ENCODE peak calls at places on chromosomes 5 and 9, in four cellular contexts. I is K562, A is A549, S is GM12878. W is an unnamed sample.

GRCh38 chr9:123278361-123278760 is 10.0 kb upstream of the STRBP start:
- DNase-seq in I (no peak), A (no peak), S (no peak), W (no peak)

GRCh38 chr5:73263001-73263710 is 90.2 kb downstream of the TMEM174 start:
- DNase-seq in I (no peak), A (no peak), S (no peak), W (no peak)

GRCh38 chr5:59180515-59180914 is 597.6 kb downstream of the RAB3C start:
- DNase-seq in I (no peak), A (no peak), S (peak), W (no peak)

GRCh38 chr9:6218099-6218502 is 2.5 kb downstream of the IL33 start:
- DNase-seq in I (no peak), A (no peak), S (no peak), W (no peak)

GRCh38 chr9:128298535-128299482 is 22.7 kb downstream of the SWI5 start:
- DNase-seq in I (peak), A (no peak), S (no peak), W (no peak)

GRCh38 chr5:3377176-3377575 is 218.5 kb upstream of the IRX1 start:
- DNase-seq in I (no peak), A (no peak), S (no peak), W (no peak)

GRCh38 chr5:119071573-119071874 is 637 bp downstream of the DMXL1 start:
- DNase-seq in I (no peak), A (no peak), S (no peak), W (no peak)

GRCh38 chr5:124677376-124677998 is 69.0 kb downstream of the ZNF608 start:
- DNase-seq in I (no peak), A (no peak), S (no peak), W (no peak)

GRCh38 chr5:102307232-102307631 is 11.1 kb upstream of the SLCO4C1 start:
- DNase-seq in I (no peak), A (no peak), S (no peak), W (no peak)

GRCh38 chr9:125506045-125506444 is 201.0 kb downstream of the MAPKAP1 start:
- DNase-seq in I (no peak), A (no peak), S (no peak), W (no peak)

GRCh38 chr9:76545191-76545590 is 86.2 kb downstream of the GCNT1 start:
- DNase-seq in I (no peak), A (no peak), S (no peak), W (peak)

GRCh38 chr5:123452401-123452800 is 29.2 kb upstream of the CEP120 start:
- DNase-seq in I (no peak), A (no peak), S (no peak), W (no peak)

GRCh38 chr5:66518753-66519152 is 77.4 kb upstream of the MAST4 start:
- DNase-seq in I (no peak), A (no peak), S (no peak), W (no peak)

GRCh38 chr9:123972618-123973017 is 39.0 kb upstream of the LHX2 start:
- DNase-seq in I (no peak), A (no peak), S (no peak), W (no peak)

GRCh38 chr5:59562756-59563389 is 330.7 kb downstream of the PDE4D start:
- DNase-seq in I (no peak), A (peak), S (peak), W (peak)

GRCh38 chr9:117205806-117206205 is 209.1 kb downstream of the ASTN2 start:
- DNase-seq in I (no peak), A (no peak), S (no peak), W (no peak)

GRCh38 chr9:127075592-127076380 is 46.6 kb downstream of the ANGPTL2 start:
- DNase-seq in I (no peak), A (no peak), S (no peak), W (no peak)

GRCh38 chr5:74693176-74693575 is 8.1 kb downstream of the HEXB start:
- DNase-seq in I (no peak), A (no peak), S (no peak), W (no peak)

GRCh38 chr5:21145376-21145775 is 1157.4 kb upstream of the CDH18 start:
- DNase-seq in I (no peak), A (no peak), S (no peak), W (no peak)

GRCh38 chr5:36363101-36363500 is 61.4 kb upstream of the RANBP3L start:
- DNase-seq in I (no peak), A (peak), S (no peak), W (no peak)

GRCh38 chr9:33161589-33162132 is 5.5 kb downstream of the B4GALT1 start:
- DNase-seq in I (no peak), A (no peak), S (no peak), W (no peak)

GRCh38 chr9:107593224-107593870 is 103.8 kb upstream of the KLF4 start:
- DNase-seq in I (no peak), A (no peak), S (no peak), W (no peak)

GRCh38 chr5:61534481-61535267 is 202.6 kb downstream of the ZSWIM6 start:
- DNase-seq in I (no peak), A (no peak), S (peak), W (no peak)

GRCh38 chr5:109668237-109668636 is 21.5 kb upstream of the MAN2A1 start:
- DNase-seq in I (no peak), A (no peak), S (no peak), W (no peak)

GRCh38 chr9:99762470-99762869 is 59.2 kb upstream of the NR4A3 start:
- DNase-seq in I (no peak), A (no peak), S (peak), W (no peak)

GRCh38 chr5:160280384-160281090 is 31.8 kb downstream of the CCNJL start:
- DNase-seq in I (no peak), A (no peak), S (no peak), W (no peak)

GRCh38 chr5:41863871-41864486 is 6.2 kb downstream of the OXCT1 start:
- DNase-seq in I (no peak), A (no peak), S (no peak), W (no peak)

GRCh38 chr5:62260510-62260909 is 45.5 kb upstream of the KIF2A start:
- DNase-seq in I (no peak), A (no peak), S (no peak), W (no peak)

GRCh38 chr9:137138701-137139467 is at the start of gene GRIN1:
- DNase-seq in I (peak), A (no peak), S (no peak), W (no peak)

GRCh38 chr9:135885100-135885853 is 22.1 kb downstream of the CAMSAP1 start:
- DNase-seq in I (no peak), A (no peak), S (no peak), W (no peak)

GRCh38 chr9:132645306-132645705 is 24.5 kb downstream of the DDX31 start:
- DNase-seq in I (no peak), A (no peak), S (no peak), W (no peak)

GRCh38 chr5:83564069-83564749 is 92.7 kb downstream of the VCAN start:
- DNase-seq in I (peak), A (peak), S (no peak), W (peak)

GRCh38 chr5:15834596-15835245 is 334.7 kb downstream of the FBXL7 start:
- DNase-seq in I (no peak), A (no peak), S (no peak), W (no peak)

GRCh38 chr9:114592356-114592755 is 4.8 kb downstream of the ATP6V1G1 start:
- DNase-seq in I (no peak), A (no peak), S (no peak), W (no peak)

GRCh38 chr5:162817381-162817780 is 620.0 kb upstream of the CCNG1 start:
- DNase-seq in I (no peak), A (no peak), S (no peak), W (no peak)

GRCh38 chr9:131043097-131043496 is 34.1 kb downstream of the LAMC3 start:
- DNase-seq in I (no peak), A (no peak), S (no peak), W (no peak)

GRCh38 chr5:66850354-66851075 is 254.3 kb downstream of the MAST4 start:
- DNase-seq in I (no peak), A (no peak), S (no peak), W (no peak)

GRCh38 chr5:109844695-109845094 is 155.0 kb downstream of the MAN2A1 start:
- DNase-seq in I (no peak), A (no peak), S (no peak), W (no peak)

DNA sequence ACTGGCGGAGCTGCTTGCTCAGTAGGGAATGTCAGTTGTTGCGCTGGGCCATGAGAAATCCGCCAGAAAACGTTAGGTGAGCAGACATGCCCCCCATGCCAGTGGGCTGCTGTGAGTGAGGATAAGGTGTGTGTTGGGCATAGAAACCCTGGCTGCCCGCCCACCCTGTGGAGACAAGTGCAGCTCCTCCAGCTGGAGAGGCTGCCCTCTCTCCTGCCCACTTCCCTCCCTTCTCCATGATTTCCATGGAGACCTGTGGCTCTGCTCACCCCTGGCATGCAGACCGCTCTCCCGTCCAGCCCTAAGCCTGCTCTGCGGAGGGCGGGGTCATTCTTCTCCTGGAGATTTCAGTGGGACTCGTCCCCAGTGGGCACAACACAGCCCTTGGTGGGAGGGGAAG is 133.0 kb upstream of the FAM120A start:
- DNase-seq in I (no peak), A (no peak), S (no peak), W (no peak)
- TF ChIP-seq CHD4 in I (no peak), A (no peak), S (no peak), W (no peak)

DNA sequence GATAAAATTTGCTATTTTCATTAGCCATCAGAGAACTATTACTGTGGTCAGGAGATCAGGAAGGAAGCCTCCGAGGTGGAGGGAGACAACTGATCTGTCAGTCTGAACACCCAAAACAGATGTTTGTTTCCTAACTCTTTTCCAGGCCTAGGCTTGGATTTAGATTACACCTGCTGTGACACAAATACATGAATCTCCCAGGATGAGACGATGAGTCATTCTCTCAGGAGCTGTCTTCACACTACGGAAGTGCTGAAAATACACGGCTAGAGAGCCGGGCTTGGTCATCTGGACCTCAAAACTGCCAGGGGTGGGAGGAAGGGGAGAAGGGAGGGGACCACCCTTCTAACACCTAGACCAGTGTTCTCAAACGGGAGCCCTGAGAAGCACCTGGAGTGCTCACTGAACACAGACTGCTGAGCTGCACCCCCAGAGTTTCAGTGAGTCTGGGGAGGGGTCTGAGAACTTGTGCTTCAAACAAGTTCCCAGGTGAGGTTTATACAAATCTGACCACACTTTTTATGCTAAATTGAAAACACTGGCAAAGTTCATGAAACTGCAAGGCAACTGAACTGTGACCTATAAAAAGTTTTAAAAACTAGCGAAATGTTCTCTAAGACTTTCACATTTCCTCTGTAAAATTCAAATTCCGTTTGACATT is 80.3 kb upstream of the EQTN start:
- DNase-seq in I (peak), A (peak), S (no peak), W (no peak)
- TF ChIP-seq CHD4 in I (no peak), A (no peak), S (no peak), W (no peak)

DNA sequence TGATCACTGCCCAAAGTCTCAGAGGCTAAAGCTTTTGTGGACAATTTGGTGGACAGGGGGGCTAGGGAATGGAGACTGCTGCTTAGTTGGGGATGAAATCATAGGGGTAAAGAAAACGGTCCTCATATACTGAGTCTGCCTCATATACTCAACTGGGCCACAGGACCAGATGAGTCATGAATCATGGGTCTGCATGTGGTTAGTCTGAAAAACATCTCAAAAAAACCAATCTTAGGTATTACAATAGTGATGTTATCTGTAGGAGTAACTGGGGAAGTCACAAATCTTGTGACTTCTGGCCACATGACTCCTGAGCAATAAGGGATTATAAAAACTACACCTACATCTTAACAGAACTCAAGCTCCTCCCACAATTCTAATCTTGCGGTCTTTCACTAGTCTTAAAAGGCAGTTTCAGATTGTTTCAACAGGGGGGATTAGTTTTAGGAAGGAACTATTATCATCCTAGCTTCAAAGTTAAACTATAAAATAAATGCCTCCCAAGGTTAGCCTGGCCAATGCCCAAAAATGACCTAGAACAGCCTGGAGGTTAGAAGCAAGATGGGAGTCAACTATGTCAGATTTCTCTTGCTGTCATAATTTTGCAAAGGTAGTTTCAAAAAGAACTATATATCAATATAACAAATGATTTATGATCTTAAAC is 17.5 kb downstream of the TMEM161B start:
- DNase-seq in I (no peak), A (no peak), S (no peak), W (no peak)
- TF ChIP-seq CHD4 in I (no peak), A (no peak), S (no peak), W (no peak)

DNA sequence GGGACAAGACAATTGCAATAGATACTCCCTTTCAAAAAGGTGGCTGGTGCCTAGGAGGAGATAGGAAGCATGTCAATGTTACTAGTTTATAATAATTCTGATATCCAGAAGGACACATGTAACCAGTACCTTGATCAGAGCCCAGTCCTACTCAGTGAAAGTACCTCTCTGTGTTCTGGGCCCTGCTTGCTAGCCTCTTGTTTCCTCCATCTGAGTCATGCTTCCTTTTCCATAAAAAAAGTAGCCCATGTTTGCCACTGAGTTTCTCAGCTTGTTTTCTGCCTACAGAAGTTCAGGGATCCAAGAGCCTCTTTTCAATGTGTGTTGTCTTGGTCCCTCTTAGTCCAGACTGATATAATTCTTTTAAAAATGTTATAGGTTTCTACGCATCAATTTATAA is 149.0 kb downstream of the SSBP2 start:
- DNase-seq in I (no peak), A (no peak), S (no peak), W (no peak)
- TF ChIP-seq CHD4 in I (no peak), A (no peak), S (no peak), W (no peak)